ENCODE peak calls at places on chromosomes 13 and 19, in five cellular contexts. One of them, this sample, is unnamed.

GRCh38 chr19:11201791-11202190 is 4.4 kb upstream of the KANK2 start:
- DNase-seq in stimulated activated CD4-positive, alpha-beta T cell treated with anti-CD3 and anti-CD28 coated beads, Interleukin-2, amount 100 ng/mL, for 48 hours: no peak
- DNase-seq in heart right ventricle: no peak
- DNase-seq in stimulated activated effector memory CD8-positive, alpha-beta T cell treated with anti-CD3 and anti-CD28 coated beads, Interleukin-12 subunit alpha, Interleukin-12 subunit beta, amount 100 ng/mL, for 72 hours: no peak
- DNase-seq in NCI-H2081: no peak
- DNase-seq in this sample: no peak

GRCh38 chr19:52946322-52947310 is 16.1 kb downstream of the ZNF816 start:
- DNase-seq in heart right ventricle: no peak
- DNase-seq in NCI-H2081: no peak
- DNase-seq in stimulated activated effector memory CD8-positive, alpha-beta T cell treated with anti-CD3 and anti-CD28 coated beads, Interleukin-12 subunit alpha, Interleukin-12 subunit beta, amount 100 ng/mL, for 72 hours: no peak
- DNase-seq in stimulated activated CD4-positive, alpha-beta T cell treated with anti-CD3 and anti-CD28 coated beads, Interleukin-2, amount 100 ng/mL, for 48 hours: no peak
- DNase-seq in this sample: no peak

GRCh38 chr19:41872775-41873647 is 4.1 kb upstream of the CD79A start:
- DNase-seq in stimulated activated CD4-positive, alpha-beta T cell treated with anti-CD3 and anti-CD28 coated beads, Interleukin-2, amount 100 ng/mL, for 48 hours: peak
- DNase-seq in NCI-H2081: peak
- DNase-seq in heart right ventricle: peak
- DNase-seq in stimulated activated effector memory CD8-positive, alpha-beta T cell treated with anti-CD3 and anti-CD28 coated beads, Interleukin-12 subunit alpha, Interleukin-12 subunit beta, amount 100 ng/mL, for 72 hours: peak
- DNase-seq in this sample: peak

GRCh38 chr19:50794074-50794777 is 4.0 kb downstream of the ACP4 start:
- DNase-seq in heart right ventricle: no peak
- DNase-seq in stimulated activated CD4-positive, alpha-beta T cell treated with anti-CD3 and anti-CD28 coated beads, Interleukin-2, amount 100 ng/mL, for 48 hours: no peak
- DNase-seq in NCI-H2081: peak
- DNase-seq in stimulated activated effector memory CD8-positive, alpha-beta T cell treated with anti-CD3 and anti-CD28 coated beads, Interleukin-12 subunit alpha, Interleukin-12 subunit beta, amount 100 ng/mL, for 72 hours: peak
- DNase-seq in this sample: no peak

GRCh38 chr19:1270168-1270853 is 1.2 kb downstream of the CIRBP start:
- DNase-seq in stimulated activated effector memory CD8-positive, alpha-beta T cell treated with anti-CD3 and anti-CD28 coated beads, Interleukin-12 subunit alpha, Interleukin-12 subunit beta, amount 100 ng/mL, for 72 hours: no peak
- DNase-seq in heart right ventricle: no peak
- DNase-seq in stimulated activated CD4-positive, alpha-beta T cell treated with anti-CD3 and anti-CD28 coated beads, Interleukin-2, amount 100 ng/mL, for 48 hours: no peak
- DNase-seq in NCI-H2081: no peak
- DNase-seq in this sample: no peak

GRCh38 chr19:10111405-10111811 is at the start of gene P2RY11:
- DNase-seq in NCI-H2081: no peak
- DNase-seq in stimulated activated CD4-positive, alpha-beta T cell treated with anti-CD3 and anti-CD28 coated beads, Interleukin-2, amount 100 ng/mL, for 48 hours: peak
- DNase-seq in stimulated activated effector memory CD8-positive, alpha-beta T cell treated with anti-CD3 and anti-CD28 coated beads, Interleukin-12 subunit alpha, Interleukin-12 subunit beta, amount 100 ng/mL, for 72 hours: peak
- DNase-seq in heart right ventricle: no peak
- DNase-seq in this sample: no peak

GRCh38 chr19:10078329-10078728 is 7.8 kb upstream of the SHFL start:
- DNase-seq in heart right ventricle: no peak
- DNase-seq in stimulated activated effector memory CD8-positive, alpha-beta T cell treated with anti-CD3 and anti-CD28 coated beads, Interleukin-12 subunit alpha, Interleukin-12 subunit beta, amount 100 ng/mL, for 72 hours: no peak
- DNase-seq in NCI-H2081: no peak
- DNase-seq in stimulated activated CD4-positive, alpha-beta T cell treated with anti-CD3 and anti-CD28 coated beads, Interleukin-2, amount 100 ng/mL, for 48 hours: no peak
- DNase-seq in this sample: no peak

GRCh38 chr13:95438297-95438696 is 114.2 kb upstream of the CLDN10 start:
- DNase-seq in NCI-H2081: no peak
- DNase-seq in heart right ventricle: no peak
- DNase-seq in stimulated activated CD4-positive, alpha-beta T cell treated with anti-CD3 and anti-CD28 coated beads, Interleukin-2, amount 100 ng/mL, for 48 hours: no peak
- DNase-seq in stimulated activated effector memory CD8-positive, alpha-beta T cell treated with anti-CD3 and anti-CD28 coated beads, Interleukin-12 subunit alpha, Interleukin-12 subunit beta, amount 100 ng/mL, for 72 hours: no peak
- DNase-seq in this sample: no peak

GRCh38 chr19:54668353-54668752 is 5.6 kb downstream of the LILRB4 start:
- DNase-seq in heart right ventricle: no peak
- DNase-seq in stimulated activated CD4-positive, alpha-beta T cell treated with anti-CD3 and anti-CD28 coated beads, Interleukin-2, amount 100 ng/mL, for 48 hours: no peak
- DNase-seq in NCI-H2081: no peak
- DNase-seq in stimulated activated effector memory CD8-positive, alpha-beta T cell treated with anti-CD3 and anti-CD28 coated beads, Interleukin-12 subunit alpha, Interleukin-12 subunit beta, amount 100 ng/mL, for 72 hours: no peak
- DNase-seq in this sample: no peak

GRCh38 chr13:26220575-26220974 is 1.5 kb downstream of the RNF6 start:
- DNase-seq in NCI-H2081: no peak
- DNase-seq in stimulated activated CD4-positive, alpha-beta T cell treated with anti-CD3 and anti-CD28 coated beads, Interleukin-2, amount 100 ng/mL, for 48 hours: no peak
- DNase-seq in heart right ventricle: no peak
- DNase-seq in stimulated activated effector memory CD8-positive, alpha-beta T cell treated with anti-CD3 and anti-CD28 coated beads, Interleukin-12 subunit alpha, Interleukin-12 subunit beta, amount 100 ng/mL, for 72 hours: no peak
- DNase-seq in this sample: no peak

GRCh38 chr13:76792680-76793334 is 93.4 kb downstream of the KCTD12 start:
- DNase-seq in heart right ventricle: peak
- DNase-seq in NCI-H2081: no peak
- DNase-seq in stimulated activated CD4-positive, alpha-beta T cell treated with anti-CD3 and anti-CD28 coated beads, Interleukin-2, amount 100 ng/mL, for 48 hours: no peak
- DNase-seq in stimulated activated effector memory CD8-positive, alpha-beta T cell treated with anti-CD3 and anti-CD28 coated beads, Interleukin-12 subunit alpha, Interleukin-12 subunit beta, amount 100 ng/mL, for 72 hours: no peak
- DNase-seq in this sample: no peak

GRCh38 chr13:75091707-75092106 is 390.3 kb downstream of the TBC1D4 start:
- DNase-seq in stimulated activated effector memory CD8-positive, alpha-beta T cell treated with anti-CD3 and anti-CD28 coated beads, Interleukin-12 subunit alpha, Interleukin-12 subunit beta, amount 100 ng/mL, for 72 hours: no peak
- DNase-seq in stimulated activated CD4-positive, alpha-beta T cell treated with anti-CD3 and anti-CD28 coated beads, Interleukin-2, amount 100 ng/mL, for 48 hours: no peak
- DNase-seq in NCI-H2081: no peak
- DNase-seq in heart right ventricle: no peak
- DNase-seq in this sample: no peak

GRCh38 chr19:48713041-48713863 is 6.3 kb downstream of the MAMSTR start:
- DNase-seq in stimulated activated CD4-positive, alpha-beta T cell treated with anti-CD3 and anti-CD28 coated beads, Interleukin-2, amount 100 ng/mL, for 48 hours: no peak
- DNase-seq in heart right ventricle: no peak
- DNase-seq in stimulated activated effector memory CD8-positive, alpha-beta T cell treated with anti-CD3 and anti-CD28 coated beads, Interleukin-12 subunit alpha, Interleukin-12 subunit beta, amount 100 ng/mL, for 72 hours: no peak
- DNase-seq in NCI-H2081: no peak
- DNase-seq in this sample: no peak

GRCh38 chr13:43348397-43348796 is 325.0 kb downstream of the DNAJC15 start:
- DNase-seq in NCI-H2081: no peak
- DNase-seq in heart right ventricle: no peak
- DNase-seq in stimulated activated CD4-positive, alpha-beta T cell treated with anti-CD3 and anti-CD28 coated beads, Interleukin-2, amount 100 ng/mL, for 48 hours: no peak
- DNase-seq in stimulated activated effector memory CD8-positive, alpha-beta T cell treated with anti-CD3 and anti-CD28 coated beads, Interleukin-12 subunit alpha, Interleukin-12 subunit beta, amount 100 ng/mL, for 72 hours: no peak
- DNase-seq in this sample: no peak

GRCh38 chr19:3638208-3639193 is 11.9 kb upstream of the CACTIN start:
- DNase-seq in NCI-H2081: no peak
- DNase-seq in stimulated activated CD4-positive, alpha-beta T cell treated with anti-CD3 and anti-CD28 coated beads, Interleukin-2, amount 100 ng/mL, for 48 hours: no peak
- DNase-seq in heart right ventricle: no peak
- DNase-seq in stimulated activated effector memory CD8-positive, alpha-beta T cell treated with anti-CD3 and anti-CD28 coated beads, Interleukin-12 subunit alpha, Interleukin-12 subunit beta, amount 100 ng/mL, for 72 hours: no peak
- DNase-seq in this sample: no peak

GRCh38 chr19:45939792-45940514 is 25.4 kb upstream of the NANOS2 start:
- DNase-seq in stimulated activated CD4-positive, alpha-beta T cell treated with anti-CD3 and anti-CD28 coated beads, Interleukin-2, amount 100 ng/mL, for 48 hours: no peak
- DNase-seq in NCI-H2081: no peak
- DNase-seq in heart right ventricle: no peak
- DNase-seq in stimulated activated effector memory CD8-positive, alpha-beta T cell treated with anti-CD3 and anti-CD28 coated beads, Interleukin-12 subunit alpha, Interleukin-12 subunit beta, amount 100 ng/mL, for 72 hours: no peak
- DNase-seq in this sample: no peak

GRCh38 chr13:106432636-106433035 is 102.8 kb downstream of the EFNB2 start:
- DNase-seq in NCI-H2081: no peak
- DNase-seq in heart right ventricle: no peak
- DNase-seq in stimulated activated CD4-positive, alpha-beta T cell treated with anti-CD3 and anti-CD28 coated beads, Interleukin-2, amount 100 ng/mL, for 48 hours: no peak
- DNase-seq in stimulated activated effector memory CD8-positive, alpha-beta T cell treated with anti-CD3 and anti-CD28 coated beads, Interleukin-12 subunit alpha, Interleukin-12 subunit beta, amount 100 ng/mL, for 72 hours: no peak
- DNase-seq in this sample: no peak

GRCh38 chr13:36183901-36184300 is 30.5 kb downstream of the SOHLH2 start:
- DNase-seq in NCI-H2081: no peak
- DNase-seq in heart right ventricle: no peak
- DNase-seq in stimulated activated CD4-positive, alpha-beta T cell treated with anti-CD3 and anti-CD28 coated beads, Interleukin-2, amount 100 ng/mL, for 48 hours: no peak
- DNase-seq in stimulated activated effector memory CD8-positive, alpha-beta T cell treated with anti-CD3 and anti-CD28 coated beads, Interleukin-12 subunit alpha, Interleukin-12 subunit beta, amount 100 ng/mL, for 72 hours: no peak
- DNase-seq in this sample: no peak

GRCh38 chr19:19096641-19097627 is 33.1 kb downstream of the SLC25A42 start:
- DNase-seq in NCI-H2081: no peak
- DNase-seq in stimulated activated CD4-positive, alpha-beta T cell treated with anti-CD3 and anti-CD28 coated beads, Interleukin-2, amount 100 ng/mL, for 48 hours: no peak
- DNase-seq in stimulated activated effector memory CD8-positive, alpha-beta T cell treated with anti-CD3 and anti-CD28 coated beads, Interleukin-12 subunit alpha, Interleukin-12 subunit beta, amount 100 ng/mL, for 72 hours: no peak
- DNase-seq in heart right ventricle: no peak
- DNase-seq in this sample: no peak

GRCh38 chr19:56525214-56525860 is 13.4 kb upstream of the ZFP28 start:
- DNase-seq in heart right ventricle: no peak
- DNase-seq in stimulated activated effector memory CD8-positive, alpha-beta T cell treated with anti-CD3 and anti-CD28 coated beads, Interleukin-12 subunit alpha, Interleukin-12 subunit beta, amount 100 ng/mL, for 72 hours: no peak
- DNase-seq in stimulated activated CD4-positive, alpha-beta T cell treated with anti-CD3 and anti-CD28 coated beads, Interleukin-2, amount 100 ng/mL, for 48 hours: no peak
- DNase-seq in NCI-H2081: no peak
- DNase-seq in this sample: no peak

GRCh38 chr19:30390356-30390988 is 18.3 kb downstream of the ZNF536 start:
- DNase-seq in NCI-H2081: no peak
- DNase-seq in stimulated activated CD4-positive, alpha-beta T cell treated with anti-CD3 and anti-CD28 coated beads, Interleukin-2, amount 100 ng/mL, for 48 hours: no peak
- DNase-seq in heart right ventricle: no peak
- DNase-seq in stimulated activated effector memory CD8-positive, alpha-beta T cell treated with anti-CD3 and anti-CD28 coated beads, Interleukin-12 subunit alpha, Interleukin-12 subunit beta, amount 100 ng/mL, for 72 hours: no peak
- DNase-seq in this sample: no peak

GRCh38 chr19:1388637-1389026 is 4.9 kb downstream of the NDUFS7 start:
- DNase-seq in stimulated activated CD4-positive, alpha-beta T cell treated with anti-CD3 and anti-CD28 coated beads, Interleukin-2, amount 100 ng/mL, for 48 hours: no peak
- DNase-seq in heart right ventricle: no peak
- DNase-seq in stimulated activated effector memory CD8-positive, alpha-beta T cell treated with anti-CD3 and anti-CD28 coated beads, Interleukin-12 subunit alpha, Interleukin-12 subunit beta, amount 100 ng/mL, for 72 hours: no peak
- DNase-seq in NCI-H2081: no peak
- DNase-seq in this sample: no peak

GRCh38 chr13:103272770-103273169 is 206.6 kb upstream of the SLC10A2 start:
- DNase-seq in NCI-H2081: no peak
- DNase-seq in stimulated activated effector memory CD8-positive, alpha-beta T cell treated with anti-CD3 and anti-CD28 coated beads, Interleukin-12 subunit alpha, Interleukin-12 subunit beta, amount 100 ng/mL, for 72 hours: no peak
- DNase-seq in heart right ventricle: no peak
- DNase-seq in stimulated activated CD4-positive, alpha-beta T cell treated with anti-CD3 and anti-CD28 coated beads, Interleukin-2, amount 100 ng/mL, for 48 hours: no peak
- DNase-seq in this sample: no peak

GRCh38 chr19:40141546-40141945 is 49.7 kb upstream of the MAP3K10 start:
- DNase-seq in stimulated activated effector memory CD8-positive, alpha-beta T cell treated with anti-CD3 and anti-CD28 coated beads, Interleukin-12 subunit alpha, Interleukin-12 subunit beta, amount 100 ng/mL, for 72 hours: no peak
- DNase-seq in NCI-H2081: no peak
- DNase-seq in heart right ventricle: no peak
- DNase-seq in stimulated activated CD4-positive, alpha-beta T cell treated with anti-CD3 and anti-CD28 coated beads, Interleukin-2, amount 100 ng/mL, for 48 hours: no peak
- DNase-seq in this sample: no peak

GRCh38 chr13:76440568-76440967 is 445.6 kb downstream of the KCTD12 start:
- DNase-seq in stimulated activated effector memory CD8-positive, alpha-beta T cell treated with anti-CD3 and anti-CD28 coated beads, Interleukin-12 subunit alpha, Interleukin-12 subunit beta, amount 100 ng/mL, for 72 hours: no peak
- DNase-seq in NCI-H2081: no peak
- DNase-seq in heart right ventricle: no peak
- DNase-seq in stimulated activated CD4-positive, alpha-beta T cell treated with anti-CD3 and anti-CD28 coated beads, Interleukin-2, amount 100 ng/mL, for 48 hours: no peak
- DNase-seq in this sample: no peak

GRCh38 chr13:113584205-113584869 is at the start of gene TFDP1:
- DNase-seq in NCI-H2081: peak
- DNase-seq in stimulated activated effector memory CD8-positive, alpha-beta T cell treated with anti-CD3 and anti-CD28 coated beads, Interleukin-12 subunit alpha, Interleukin-12 subunit beta, amount 100 ng/mL, for 72 hours: peak
- DNase-seq in stimulated activated CD4-positive, alpha-beta T cell treated with anti-CD3 and anti-CD28 coated beads, Interleukin-2, amount 100 ng/mL, for 48 hours: peak
- DNase-seq in heart right ventricle: peak
- DNase-seq in this sample: peak

GRCh38 chr19:55638864-55639359 is 1.9 kb upstream of the ZNF580 start:
- DNase-seq in NCI-H2081: no peak
- DNase-seq in heart right ventricle: no peak
- DNase-seq in stimulated activated CD4-positive, alpha-beta T cell treated with anti-CD3 and anti-CD28 coated beads, Interleukin-2, amount 100 ng/mL, for 48 hours: peak
- DNase-seq in stimulated activated effector memory CD8-positive, alpha-beta T cell treated with anti-CD3 and anti-CD28 coated beads, Interleukin-12 subunit alpha, Interleukin-12 subunit beta, amount 100 ng/mL, for 72 hours: peak
- DNase-seq in this sample: no peak

GRCh38 chr19:38213911-38214625 is 10.0 kb downstream of the DPF1 start:
- DNase-seq in stimulated activated effector memory CD8-positive, alpha-beta T cell treated with anti-CD3 and anti-CD28 coated beads, Interleukin-12 subunit alpha, Interleukin-12 subunit beta, amount 100 ng/mL, for 72 hours: peak
- DNase-seq in heart right ventricle: no peak
- DNase-seq in NCI-H2081: no peak
- DNase-seq in stimulated activated CD4-positive, alpha-beta T cell treated with anti-CD3 and anti-CD28 coated beads, Interleukin-2, amount 100 ng/mL, for 48 hours: peak
- DNase-seq in this sample: no peak

GRCh38 chr13:24995225-24995804 is 100.6 kb upstream of the PABPC3 start:
- DNase-seq in stimulated activated effector memory CD8-positive, alpha-beta T cell treated with anti-CD3 and anti-CD28 coated beads, Interleukin-12 subunit alpha, Interleukin-12 subunit beta, amount 100 ng/mL, for 72 hours: peak
- DNase-seq in NCI-H2081: peak
- DNase-seq in heart right ventricle: peak
- DNase-seq in stimulated activated CD4-positive, alpha-beta T cell treated with anti-CD3 and anti-CD28 coated beads, Interleukin-2, amount 100 ng/mL, for 48 hours: peak
- DNase-seq in this sample: peak

This sample was measured in NT2/D1.